ENCODE peak calls at places on chromosome 3, in five cellular contexts. F is astrocyte, Q is A549, I is fibroblast of lung, T is Peyer's patch. Z is an unnamed sample.

GRCh38 chr3:28077566-28077965 is 163.9 kb upstream of the CMC1 start:
- DNase-seq in F (peak), Q (peak), I (peak), T (no peak), Z (peak)

GRCh38 chr3:146817705-146818104 is 212.6 kb upstream of the PLSCR5 start:
- DNase-seq in F (peak), Q (peak), I (peak), T (no peak), Z (no peak)

GRCh38 chr3:155785662-155786295 is 20.3 kb downstream of the C3orf33 start:
- DNase-seq in F (no peak), Q (no peak), I (no peak), T (no peak), Z (no peak)

GRCh38 chr3:174270841-174271240 is 588.3 kb upstream of the NAALADL2 start:
- DNase-seq in F (peak), Q (no peak), I (peak), T (no peak), Z (no peak)

GRCh38 chr3:156175570-156175969 is 55.2 kb downstream of the KCNAB1 start:
- DNase-seq in F (peak), Q (no peak), I (no peak), T (no peak), Z (no peak)

GRCh38 chr3:119536757-119537156 is 22.7 kb downstream of the CD80 start:
- DNase-seq in F (no peak), Q (no peak), I (no peak), T (no peak), Z (no peak)

GRCh38 chr3:160810360-160810759 is 54.3 kb downstream of the PPM1L start:
- DNase-seq in F (peak), Q (no peak), I (peak), T (no peak), Z (no peak)

GRCh38 chr3:62149539-62149938 is 223.8 kb downstream of the FEZF2 start:
- DNase-seq in F (no peak), Q (no peak), I (no peak), T (no peak), Z (no peak)

GRCh38 chr3:39013289-39013688 is 38.5 kb downstream of the SCN11A start:
- DNase-seq in F (no peak), Q (no peak), I (no peak), T (no peak), Z (no peak)

GRCh38 chr3:12303532-12303931 is 14.7 kb downstream of the PPARG start:
- DNase-seq in F (peak), Q (peak), I (peak), T (no peak), Z (no peak)

DNA sequence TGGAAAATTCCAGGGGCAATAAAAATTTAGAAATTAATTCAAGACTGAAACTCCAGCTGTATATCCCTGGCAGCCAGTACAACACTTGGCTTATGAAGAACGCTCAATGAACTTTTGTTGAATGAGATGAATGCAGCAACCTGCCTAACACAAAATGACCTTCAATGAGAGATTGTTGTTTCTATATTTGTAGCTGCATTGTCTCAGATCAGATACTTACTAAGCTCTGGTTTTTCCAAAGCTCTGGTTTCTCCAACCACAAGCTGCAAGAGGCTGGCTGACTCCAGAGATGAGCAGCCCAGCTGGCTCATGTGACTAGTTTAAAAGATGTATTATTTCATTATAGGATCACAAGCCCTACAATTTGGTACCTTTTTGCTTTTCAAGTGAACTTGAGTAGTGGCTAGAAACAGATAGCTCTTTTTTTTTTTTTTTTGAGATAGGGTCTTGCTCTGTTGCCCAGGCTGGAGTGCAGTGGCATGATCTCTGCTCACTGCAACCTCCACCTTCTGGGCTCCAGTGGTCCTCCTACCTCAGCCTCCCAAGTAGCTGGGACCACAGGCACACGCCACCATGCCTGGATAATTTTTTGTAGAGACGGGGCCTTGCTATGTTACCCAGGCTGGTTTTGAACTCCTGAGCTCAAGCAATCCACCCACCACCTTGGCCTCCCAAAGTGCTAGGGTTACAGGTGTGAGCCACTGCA is 57.4 kb downstream of the UMPS start:
- DNase-seq in F (peak), Q (no peak), I (peak), T (no peak), Z (no peak)
- H3K27ac ChIP-seq in F (peak), Q (peak), I (no peak), T (no peak), Z (peak)

GRCh38 chr3:115659253-115659652 is 35.9 kb downstream of the GAP43 start:
- DNase-seq in F (no peak), Q (no peak), I (peak), T (no peak), Z (no peak)
- H3K27ac ChIP-seq in F (peak), Q (peak), I (peak), T (peak), Z (peak)

GRCh38 chr3:100043271-100043670 is 71.0 kb downstream of the FILIP1L start:
- DNase-seq in F (no peak), Q (no peak), I (no peak), T (no peak), Z (no peak)
- H3K27ac ChIP-seq in F (peak), Q (peak), I (peak), T (peak), Z (peak)

DNA sequence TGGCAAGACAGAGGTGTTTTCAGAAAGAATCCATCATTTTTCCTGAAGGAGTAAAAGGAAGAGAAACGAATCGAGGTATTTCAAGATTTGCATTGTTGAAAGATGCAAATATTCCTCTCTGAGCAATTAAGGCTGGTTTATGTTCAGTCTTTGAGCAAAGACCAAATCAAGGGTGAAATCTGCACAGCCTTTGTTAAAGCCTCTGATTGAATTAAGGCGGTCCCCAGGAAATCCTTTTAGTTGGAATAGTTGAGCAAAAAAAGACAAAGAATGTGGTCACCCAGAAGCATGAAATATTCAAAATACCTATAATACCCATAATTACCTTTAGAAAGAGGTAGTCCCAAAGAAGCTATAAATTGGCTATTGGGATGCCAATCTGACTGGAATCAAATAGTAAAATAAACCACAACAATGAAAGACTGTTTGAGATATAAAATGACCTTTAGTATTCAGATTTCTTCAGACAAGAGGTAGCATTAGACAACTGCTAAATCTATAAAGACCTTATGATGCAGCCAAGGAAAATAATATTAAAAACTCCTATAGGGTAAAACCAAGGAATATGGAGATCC is 1218.1 kb downstream of the ROBO2 start:
- DNase-seq in F (no peak), Q (no peak), I (no peak), T (no peak), Z (no peak)
- H3K27ac ChIP-seq in F (peak), Q (no peak), I (peak), T (no peak), Z (no peak)

GRCh38 chr3:24318668-24319287 is 175.9 kb downstream of the THRB start:
- DNase-seq in F (peak), Q (peak), I (peak), T (no peak), Z (no peak)

GRCh38 chr3:24311881-24312280 is 182.8 kb downstream of the THRB start:
- DNase-seq in F (no peak), Q (no peak), I (peak), T (no peak), Z (peak)

GRCh38 chr3:24315342-24315741 is 179.3 kb downstream of the THRB start:
- DNase-seq in F (no peak), Q (no peak), I (no peak), T (no peak), Z (no peak)

GRCh38 chr3:24315991-24316390 is 178.7 kb downstream of the THRB start:
- DNase-seq in F (no peak), Q (no peak), I (peak), T (no peak), Z (no peak)

DNA sequence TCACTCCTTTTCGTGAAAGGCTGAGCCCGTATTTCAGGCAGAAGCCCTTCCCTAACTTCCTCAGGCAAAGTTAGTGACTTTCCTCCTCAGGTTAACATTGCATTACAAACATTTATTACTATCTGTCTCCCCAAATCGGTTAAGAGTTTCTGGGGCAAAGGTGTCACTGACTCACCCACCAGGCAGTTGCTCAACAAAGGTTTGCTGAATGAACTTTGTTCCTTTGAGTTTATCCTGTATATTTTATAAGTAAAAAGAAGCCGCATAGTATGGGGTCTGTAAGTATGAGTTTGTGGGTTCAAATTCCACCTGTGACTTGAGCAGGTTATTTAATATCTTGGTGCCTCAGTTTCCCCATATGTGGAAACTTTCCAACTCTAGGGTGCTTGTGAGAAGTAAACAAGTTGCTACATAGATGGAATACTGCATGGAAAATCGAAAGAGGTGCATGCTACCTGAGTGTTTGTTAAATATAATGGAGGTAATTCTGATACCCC is 177.7 kb downstream of the THRB start:
- DNase-seq in F (no peak), Q (no peak), I (peak), T (no peak), Z (no peak)
- H3K27ac ChIP-seq in F (no peak), Q (peak), I (no peak), T (no peak), Z (no peak)

Z was measured in right atrium auricular region.